ENCODE peak calls at places on chromosomes 4 and X, in five cellular contexts. E is Karpas-422, F is HCT116, S is SK-N-SH, D is PC-9. L is an unnamed sample.
A peak's percentile ranks its signal among the peaks of the same experiment; 100 is the strongest.

GRCh38 chrX:74291964-74292891 is 11.8 kb upstream of the ZCCHC13 start:
- DNase-seq in E (peak; percentile 94), F (peak; percentile 79), S (peak; percentile 89), D (peak; percentile 78), L (peak; percentile 89)

GRCh38 chr4:101983835-101984234 is 193.3 kb downstream of the BANK1 start:
- DNase-seq in S (no peak), E (no peak), D (no peak), F (no peak), L (no peak)

GRCh38 chrX:123648028-123648810 is 84.6 kb downstream of the THOC2 start:
- DNase-seq in E (no peak), F (no peak), S (no peak), D (no peak), L (peak; percentile 44)

GRCh38 chr4:134548052-134548628 is 346.6 kb upstream of the PABPC4L start:
- DNase-seq in D (no peak), S (no peak), F (no peak), E (no peak), L (no peak)

GRCh38 chrX:12237131-12237530 is 98.9 kb downstream of the FRMPD4 start:
- DNase-seq in D (no peak), E (no peak), S (no peak), F (no peak), L (no peak)

GRCh38 chr4:41796545-41797210 is 48.2 kb upstream of the PHOX2B start:
- DNase-seq in D (no peak), F (no peak), S (no peak), E (no peak), L (no peak)

GRCh38 chr4:76311896-76312331 is 5.4 kb downstream of the STBD1 start:
- DNase-seq in F (no peak), E (no peak), S (no peak), D (no peak), L (peak; percentile 14)

GRCh38 chr4:41268024-41268423 is 11.3 kb downstream of the UCHL1 start:
- DNase-seq in E (no peak), F (no peak), S (no peak), D (no peak), L (no peak)

GRCh38 chr4:699816-700580 is 5.6 kb upstream of the PCGF3 start:
- DNase-seq in E (no peak), D (no peak), S (no peak), F (no peak), L (no peak)

GRCh38 chr4:184668511-184669114 is 19.1 kb downstream of the PRIMPOL start:
- DNase-seq in S (no peak), F (no peak), D (no peak), E (no peak), L (no peak)

GRCh38 chr4:104591505-104591904 is 96.8 kb upstream of the CXXC4 start:
- DNase-seq in D (no peak), E (no peak), F (no peak), S (no peak), L (no peak)

GRCh38 chr4:139556071-139556734 is at the start of gene SETD7:
- DNase-seq in E (peak; percentile 90), S (peak; percentile 76), D (peak; percentile 43), F (peak; percentile 57), L (peak; percentile 88)

GRCh38 chr4:36651253-36651652 is 369.8 kb downstream of the DTHD1 start:
- DNase-seq in E (no peak), F (peak; percentile 2), S (no peak), D (no peak), L (no peak)

GRCh38 chrX:101550362-101550761 is at the start of gene ARMCX1:
- DNase-seq in D (no peak), E (no peak), S (peak; percentile 74), F (no peak), L (peak; percentile 84)

GRCh38 chrX:103253608-103254007 is 1.3 kb downstream of the TCEAL8 start:
- DNase-seq in S (no peak), D (no peak), F (no peak), E (no peak), L (peak; percentile 37)

GRCh38 chr4:110041742-110042141 is 129.1 kb downstream of the EGF start:
- DNase-seq in D (no peak), S (no peak), F (no peak), E (no peak), L (no peak)

GRCh38 chr4:139978692-139979091 is 175.3 kb downstream of the MAML3 start:
- DNase-seq in F (no peak), E (peak; percentile 76), D (no peak), S (no peak), L (no peak)

GRCh38 chr4:138953962-138954371 is 61.6 kb upstream of the NOCT start:
- DNase-seq in E (no peak), S (no peak), D (peak; percentile 62), F (no peak), L (peak; percentile 79)

GRCh38 chr4:115293093-115293462 is 179.7 kb upstream of the NDST4 start:
- DNase-seq in E (no peak), D (no peak), S (no peak), F (no peak), L (no peak)

GRCh38 chrX:95063554-95063953 is 1389.5 kb downstream of the FAM133A start:
- DNase-seq in E (no peak), D (no peak), F (no peak), S (no peak), L (peak; percentile 29)

GRCh38 chr4:16667464-16667863 is 231.0 kb downstream of the LDB2 start:
- DNase-seq in F (no peak), S (no peak), D (no peak), E (no peak), L (peak; percentile 96)

GRCh38 chr4:141540643-141541042 is 95.7 kb upstream of the IL15 start:
- DNase-seq in F (no peak), S (no peak), E (no peak), D (no peak), L (peak; percentile 50)

GRCh38 chrX:124223524-124223923 is 108.9 kb upstream of the TEX13D start:
- DNase-seq in E (no peak), D (no peak), F (no peak), S (no peak), L (no peak)

GRCh38 chr4:176761872-176762271 is 30.9 kb downstream of the VEGFC start:
- DNase-seq in E (no peak), S (no peak), D (no peak), F (no peak), L (no peak)

GRCh38 chrX:69238153-69238959 is 73.1 kb upstream of the PJA1 start:
- DNase-seq in F (no peak), S (peak; percentile 73), E (no peak), D (no peak), L (peak; percentile 40)

GRCh38 chr4:125639182-125639621 is 324.4 kb downstream of the FAT4 start:
- DNase-seq in D (no peak), E (no peak), S (peak; percentile 11), F (no peak), L (peak; percentile 48)

GRCh38 chr4:26766142-26766541 is 94.5 kb upstream of the STIM2 start:
- DNase-seq in D (no peak), E (no peak), F (no peak), S (no peak), L (no peak)

GRCh38 chr4:185358514-185359433 is 37.0 kb downstream of the LRP2BP start:
- DNase-seq in E (no peak), S (no peak), D (peak; percentile 73), F (no peak), L (peak; percentile 39)

GRCh38 chrX:151391722-151392121 is 5.3 kb upstream of the VMA21 start:
- DNase-seq in E (no peak), S (no peak), F (no peak), D (no peak), L (no peak)

GRCh38 chr4:54879576-54879975 is 221.8 kb downstream of the KIT start:
- DNase-seq in E (no peak), D (no peak), F (no peak), S (no peak), L (peak; percentile 71)

GRCh38 chrX:96407043-96407442 is 277.6 kb upstream of the DIAPH2 start:
- DNase-seq in F (no peak), S (no peak), E (no peak), D (peak; percentile 82), L (peak; percentile 55)

GRCh38 chr4:52096048-52096447 is 44.9 kb downstream of the SPATA18 start:
- DNase-seq in S (no peak), F (no peak), E (peak; percentile 17), D (no peak), L (peak; percentile 58)
- H3K9me2 ChIP-seq in S (no peaks in the 10 kb centered on the region), F (no peaks in the 10 kb centered on the region), E (no peaks in the 10 kb centered on the region), D (no peaks in the 10 kb centered on the region), L (no peaks in the 10 kb centered on the region)

DNA sequence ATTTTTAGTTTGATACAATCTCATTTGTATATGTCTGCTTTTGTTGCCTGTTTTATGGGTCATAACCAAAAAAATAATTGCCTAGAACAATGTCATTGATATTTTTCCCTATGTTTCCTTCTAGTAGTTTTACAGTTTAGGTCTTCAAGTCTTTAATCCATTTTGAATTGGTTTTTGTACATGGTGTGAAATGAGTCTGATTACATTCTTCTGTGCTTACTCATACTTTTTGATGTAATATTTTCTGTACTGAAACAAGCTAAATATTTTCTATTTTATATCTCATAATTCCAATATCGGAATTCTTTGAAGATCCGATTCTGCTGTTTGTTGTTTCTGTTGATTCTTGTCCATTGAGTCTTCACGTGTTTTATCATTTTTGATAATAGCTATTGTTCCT is 10.6 kb downstream of the TMEM156 start:
- DNase-seq in S (no peak), F (no peak), D (no peak), E (no peak), L (no peak)
- H3K79me2 ChIP-seq in S (no peaks in the 10 kb centered on the region), F (no peaks in the 10 kb centered on the region), D (peaks cover 44% of the 10 kb centered on the region), E (peaks cover 72% of the 10 kb centered on the region), L (no peaks in the 10 kb centered on the region)

GRCh38 chr4:100778431-100778830 is 260.6 kb upstream of the EMCN start:
- DNase-seq in F (no peak), S (no peak), E (no peak), D (no peak), L (no peak)

GRCh38 chr4:100781433-100781832 is 263.6 kb upstream of the EMCN start:
- DNase-seq in E (no peak), F (no peak), D (no peak), S (no peak), L (no peak)

GRCh38 chr4:100782356-100782755 is 264.5 kb upstream of the EMCN start:
- DNase-seq in E (no peak), F (no peak), S (no peak), D (no peak), L (no peak)

DNA sequence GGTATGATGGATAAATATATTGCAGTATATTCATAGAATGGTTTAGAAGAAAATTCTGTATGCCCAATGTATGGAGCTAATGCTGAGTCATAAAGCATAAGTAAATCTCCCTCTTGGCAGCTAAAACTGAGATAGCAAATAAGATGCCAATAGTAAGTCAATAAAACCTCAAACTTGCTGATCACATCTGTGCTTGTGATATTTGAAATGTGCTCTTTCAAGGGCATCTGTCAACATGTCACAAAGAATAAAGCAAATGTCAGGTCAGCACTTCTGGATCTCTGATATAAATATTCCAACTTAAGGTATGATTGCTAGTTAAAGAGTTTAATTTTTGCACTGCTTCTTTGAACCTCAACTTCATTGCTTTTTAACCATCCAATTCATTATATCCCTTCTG is 262.3 kb upstream of the EMCN start:
- DNase-seq in E (no peak), S (no peak), F (no peak), D (no peak), L (no peak)
- H4K20me1 ChIP-seq in E (no peaks in the 10 kb centered on the region), S (no peaks in the 10 kb centered on the region), F (no peaks in the 10 kb centered on the region), D (no peaks in the 10 kb centered on the region), L (no peaks in the 10 kb centered on the region)

DNA sequence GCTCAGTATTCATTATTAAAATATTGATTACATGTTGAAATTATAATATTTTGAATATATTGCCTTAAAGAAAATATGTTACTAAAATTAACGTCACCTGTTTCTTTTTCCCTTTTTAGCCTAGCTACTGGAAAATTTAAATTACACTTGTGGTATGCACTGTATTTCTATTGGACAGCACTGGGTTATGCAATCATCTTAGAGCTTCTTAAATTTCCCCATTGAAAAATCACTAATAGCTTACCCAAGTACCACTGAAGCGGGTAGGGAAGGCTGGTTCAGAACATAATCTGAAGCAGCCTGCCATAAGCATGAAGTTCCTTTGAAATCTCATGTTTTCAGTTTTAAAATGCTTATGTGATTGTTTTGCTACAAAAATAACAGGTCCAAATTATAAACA is 49.5 kb upstream of the TFDP3 start:
- DNase-seq in D (no peak), E (no peak), S (no peak), F (no peak), L (no peak)
- H3K9me2 ChIP-seq in D (no peaks in the 10 kb centered on the region), E (no peaks in the 10 kb centered on the region), S (no peaks in the 10 kb centered on the region), F (no peaks in the 10 kb centered on the region), L (no peaks in the 10 kb centered on the region)